ENCODE peak calls at places on chromosome 12, in five cellular contexts. T is nephron progenitor cell, D is lower lobe of right lung, E is upper lobe of left lung, C is AG10803. U is an unnamed sample.

GRCh38 chr12:85765443-85765842 is 70.8 kb downstream of the RASSF9 start:
- DNase-seq in T (no peak), D (no peak), E (no peak), C (no peak), U (no peak)

GRCh38 chr12:2138871-2139308 is 86.1 kb downstream of the CACNA1C start:
- DNase-seq in T (no peak), D (no peak), E (no peak), C (no peak), U (no peak)

GRCh38 chr12:120760349-120761245 is 35.0 kb downstream of the ACADS start:
- DNase-seq in T (no peak), D (no peak), E (no peak), C (no peak), U (no peak)

GRCh38 chr12:109098671-109099070 is 1.3 kb downstream of the UNG start:
- DNase-seq in T (no peak), D (no peak), E (no peak), C (no peak), U (no peak)

GRCh38 chr12:94039914-94040313 is 108.5 kb upstream of the PLXNC1 start:
- DNase-seq in T (no peak), D (no peak), E (no peak), C (peak), U (no peak)

GRCh38 chr12:1838223-1838993 is 18.0 kb downstream of the LRTM2 start:
- DNase-seq in T (no peak), D (peak), E (no peak), C (no peak), U (no peak)

GRCh38 chr12:67069451-67070306 is 199.5 kb upstream of the CAND1 start:
- DNase-seq in T (peak), D (peak), E (no peak), C (no peak), U (peak)

GRCh38 chr12:26863515-26863914 is 30.5 kb upstream of the ITPR2 start:
- DNase-seq in T (no peak), D (no peak), E (no peak), C (no peak), U (no peak)

GRCh38 chr12:30896461-30896860 is 30.1 kb upstream of the TSPAN11 start:
- DNase-seq in T (no peak), D (no peak), E (no peak), C (peak), U (no peak)

GRCh38 chr12:11622774-11623375 is 26.6 kb upstream of the ETV6 start:
- DNase-seq in T (no peak), D (no peak), E (no peak), C (peak), U (no peak)

GRCh38 chr12:75807494-75807893 is 224.1 kb downstream of the PHLDA1 start:
- DNase-seq in T (no peak), D (no peak), E (no peak), C (no peak), U (no peak)

GRCh38 chr12:108855284-108856169 is 1.9 kb downstream of the SSH1 start:
- DNase-seq in T (no peak), D (no peak), E (no peak), C (no peak), U (no peak)

GRCh38 chr12:97386133-97386581 is 76.4 kb upstream of the RMST start:
- DNase-seq in T (no peak), D (no peak), E (no peak), C (no peak), U (no peak)

GRCh38 chr12:108594-108993 is 42.0 kb downstream of the IQSEC3 start:
- DNase-seq in T (no peak), D (no peak), E (no peak), C (no peak), U (no peak)

GRCh38 chr12:130281157-130281799 is 56.4 kb upstream of the PIWIL1 start:
- DNase-seq in T (peak), D (no peak), E (no peak), C (peak), U (no peak)

GRCh38 chr12:99745895-99746294 is 98.3 kb downstream of the GARIN6 start:
- DNase-seq in T (no peak), D (no peak), E (no peak), C (no peak), U (no peak)

GRCh38 chr12:63132201-63132600 is 18.8 kb downstream of the AVPR1A start:
- DNase-seq in T (no peak), D (no peak), E (no peak), C (no peak), U (no peak)

GRCh38 chr12:2792670-2793500 is 1.9 kb upstream of the FKBP4 start:
- DNase-seq in T (no peak), D (no peak), E (no peak), C (no peak), U (no peak)

GRCh38 chr12:131436922-131437705 is 273.8 kb upstream of the SFSWAP start:
- DNase-seq in T (no peak), D (no peak), E (peak), C (no peak), U (peak)

GRCh38 chr12:10717410-10717809 is 5.7 kb downstream of the YBX3 start:
- DNase-seq in T (peak), D (no peak), E (no peak), C (peak), U (no peak)

GRCh38 chr12:57106021-57106708 is 5.0 kb downstream of the STAT6 start:
- DNase-seq in T (no peak), D (no peak), E (no peak), C (no peak), U (no peak)

GRCh38 chr12:79233341-79233761 is 368.8 kb downstream of the SYT1 start:
- DNase-seq in T (no peak), D (no peak), E (no peak), C (no peak), U (no peak)

GRCh38 chr12:109559200-109559505 is 14.2 kb downstream of the MMAB start:
- DNase-seq in T (no peak), D (no peak), E (no peak), C (no peak), U (no peak)

GRCh38 chr12:132459270-132459669 is 30.7 kb upstream of the FBRSL1 start:
- DNase-seq in T (no peak), D (no peak), E (no peak), C (no peak), U (no peak)

GRCh38 chr12:132461526-132461925 is 28.4 kb upstream of the FBRSL1 start:
- DNase-seq in T (no peak), D (no peak), E (no peak), C (no peak), U (no peak)

GRCh38 chr12:132458441-132459225 is 31.3 kb upstream of the FBRSL1 start:
- DNase-seq in T (no peak), D (no peak), E (no peak), C (no peak), U (no peak)

GRCh38 chr12:132462778-132463177 is 27.2 kb upstream of the FBRSL1 start:
- DNase-seq in T (no peak), D (no peak), E (no peak), C (no peak), U (no peak)

GRCh38 chr12:132460571-132460970 is 29.4 kb upstream of the FBRSL1 start:
- DNase-seq in T (no peak), D (no peak), E (no peak), C (no peak), U (no peak)
- TF ChIP-seq CTCF in T (peak), D (peak), E (peak), C (peak), U (peak)

DNA sequence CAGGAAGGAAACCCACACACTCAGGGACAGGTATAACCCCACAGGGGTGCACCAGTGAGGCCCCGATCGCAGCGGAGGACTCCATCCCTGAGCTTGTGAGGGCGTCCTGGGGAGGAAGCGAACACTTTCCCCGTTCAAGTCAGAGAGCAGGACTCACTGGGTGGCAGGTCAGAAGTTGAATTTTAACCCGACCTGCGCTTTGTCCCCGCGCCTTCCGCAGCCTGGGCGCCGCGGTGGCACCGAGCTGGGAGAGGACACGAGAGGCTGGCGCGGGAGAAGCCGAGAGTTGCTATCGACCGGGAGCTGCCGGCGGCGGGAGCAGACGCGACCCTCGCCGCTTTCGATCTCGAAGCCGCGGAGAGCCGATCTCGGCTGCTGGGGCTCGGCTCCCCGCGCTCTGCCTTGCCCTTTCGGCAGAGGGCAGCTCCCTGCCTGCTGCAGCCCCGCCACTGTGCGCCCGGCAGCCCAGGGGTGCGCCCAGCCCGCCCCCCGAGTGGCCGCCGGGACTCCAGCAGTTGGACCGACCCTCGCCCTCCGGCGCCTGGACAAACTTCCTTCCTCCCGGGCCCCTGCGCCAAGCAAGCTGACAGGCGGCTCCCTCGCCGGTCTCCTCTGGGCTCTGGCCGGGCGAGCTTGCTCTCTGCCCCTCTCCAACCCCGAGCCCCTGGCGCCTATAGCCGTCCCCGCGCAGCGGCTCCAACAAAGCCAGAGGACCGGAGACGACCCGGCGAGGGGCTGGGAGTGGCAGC is 918 bp downstream of the LIN7A start:
- DNase-seq in T (peak), D (peak), E (peak), C (peak), U (peak)
- TF ChIP-seq CTCF in T (no peak), D (no peak), E (no peak), C (no peak), U (no peak)

GRCh38 chr12:40325349-40325960 is 100.7 kb downstream of the LRRK2 start:
- DNase-seq in T (no peak), D (no peak), E (no peak), C (peak), U (no peak)
- TF ChIP-seq CTCF in T (peak), D (peak), E (peak), C (peak), U (peak)

GRCh38 chr12:49750027-49750977 is 8.9 kb downstream of the TMBIM6 start:
- DNase-seq in T (no peak), D (no peak), E (peak), C (peak), U (no peak)
- TF ChIP-seq CTCF in T (no peak), D (no peak), E (no peak), C (peak), U (no peak)

DNA sequence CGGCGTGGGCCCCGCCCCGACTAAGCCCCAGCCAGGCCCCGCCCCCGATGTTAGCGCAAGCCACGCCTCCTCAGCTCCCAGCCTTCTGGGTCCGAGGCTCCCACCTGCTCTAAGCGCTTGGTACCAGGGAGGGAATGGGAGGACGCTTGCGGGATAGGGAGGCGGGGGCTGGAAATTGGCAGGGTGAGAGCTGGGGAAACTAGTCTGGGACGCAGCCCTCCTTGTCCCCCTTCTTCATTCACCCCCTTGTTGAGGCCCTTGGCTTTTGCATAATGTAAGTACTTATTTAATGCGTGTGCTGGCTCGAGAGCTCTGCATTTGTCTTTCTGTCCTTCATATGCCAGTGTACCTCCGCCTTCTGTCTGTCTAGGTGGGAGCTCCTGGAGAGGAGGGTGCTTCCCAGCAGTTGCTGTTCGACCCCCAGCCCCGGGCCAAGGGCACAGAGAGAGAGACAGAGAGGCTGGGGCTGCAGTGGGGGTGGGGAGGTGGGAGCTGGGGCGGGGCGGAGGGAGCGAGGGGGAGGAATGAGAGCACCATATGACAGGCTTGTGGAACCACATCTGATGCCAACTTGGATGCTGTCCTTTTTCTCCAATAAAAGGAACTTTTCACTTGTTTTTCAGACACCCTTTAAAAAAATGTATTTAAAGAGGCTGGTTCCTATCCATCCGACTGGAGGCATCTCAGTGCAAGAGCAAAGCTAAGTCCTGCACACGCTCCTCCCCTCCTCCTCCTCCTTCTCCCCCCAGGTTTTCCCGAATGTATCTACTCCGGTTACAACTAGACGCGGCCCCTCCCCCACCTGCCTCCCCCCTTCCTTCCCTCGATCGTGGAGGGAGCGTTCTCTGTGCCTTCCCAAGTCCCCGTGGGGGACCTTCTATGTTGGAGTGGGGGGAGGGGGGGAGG is 25.6 kb upstream of the MAP1LC3B2 start:
- DNase-seq in T (peak), D (peak), E (peak), C (peak), U (peak)
- TF ChIP-seq CTCF in T (no peak), D (no peak), E (no peak), C (no peak), U (no peak)

DNA sequence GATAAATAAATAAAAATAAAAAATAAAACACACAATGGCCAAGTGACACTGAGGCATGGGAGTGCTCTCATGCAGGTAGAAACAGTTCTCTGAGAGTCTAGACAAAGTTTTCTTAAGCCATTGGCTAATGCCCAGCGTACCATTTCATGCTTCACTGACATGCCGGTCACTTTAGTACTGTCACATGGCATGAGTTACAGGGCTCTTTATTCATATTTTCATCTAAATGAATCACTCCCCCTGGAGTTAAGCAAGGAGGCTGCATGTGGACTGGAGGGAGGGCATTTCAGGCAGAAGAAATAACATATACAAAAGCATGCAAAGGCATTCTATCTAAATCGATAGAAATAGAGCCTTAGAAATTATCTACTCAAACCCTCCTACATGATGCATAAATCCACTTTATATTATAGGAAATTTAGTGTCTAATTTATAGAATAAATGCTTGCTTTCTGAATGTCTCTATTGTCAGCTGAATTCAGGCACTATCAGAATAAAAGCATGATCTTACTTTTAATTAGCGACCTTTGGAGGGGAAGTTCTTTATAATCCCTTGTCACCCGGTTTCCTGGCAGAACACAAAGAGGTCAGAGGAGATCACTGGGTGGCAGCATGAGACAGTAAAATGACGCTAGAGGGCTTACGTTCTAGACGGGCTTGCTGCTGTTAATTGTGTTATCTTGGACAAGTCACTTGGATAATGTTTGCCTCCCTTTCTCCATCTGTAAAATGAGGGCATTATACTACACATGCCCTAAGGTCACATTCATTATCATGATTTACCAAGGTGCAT is 17.5 kb downstream of the DYRK4 start:
- DNase-seq in T (no peak), D (no peak), E (no peak), C (peak), U (no peak)
- TF ChIP-seq CTCF in T (no peak), D (peak), E (peak), C (peak), U (peak)

DNA sequence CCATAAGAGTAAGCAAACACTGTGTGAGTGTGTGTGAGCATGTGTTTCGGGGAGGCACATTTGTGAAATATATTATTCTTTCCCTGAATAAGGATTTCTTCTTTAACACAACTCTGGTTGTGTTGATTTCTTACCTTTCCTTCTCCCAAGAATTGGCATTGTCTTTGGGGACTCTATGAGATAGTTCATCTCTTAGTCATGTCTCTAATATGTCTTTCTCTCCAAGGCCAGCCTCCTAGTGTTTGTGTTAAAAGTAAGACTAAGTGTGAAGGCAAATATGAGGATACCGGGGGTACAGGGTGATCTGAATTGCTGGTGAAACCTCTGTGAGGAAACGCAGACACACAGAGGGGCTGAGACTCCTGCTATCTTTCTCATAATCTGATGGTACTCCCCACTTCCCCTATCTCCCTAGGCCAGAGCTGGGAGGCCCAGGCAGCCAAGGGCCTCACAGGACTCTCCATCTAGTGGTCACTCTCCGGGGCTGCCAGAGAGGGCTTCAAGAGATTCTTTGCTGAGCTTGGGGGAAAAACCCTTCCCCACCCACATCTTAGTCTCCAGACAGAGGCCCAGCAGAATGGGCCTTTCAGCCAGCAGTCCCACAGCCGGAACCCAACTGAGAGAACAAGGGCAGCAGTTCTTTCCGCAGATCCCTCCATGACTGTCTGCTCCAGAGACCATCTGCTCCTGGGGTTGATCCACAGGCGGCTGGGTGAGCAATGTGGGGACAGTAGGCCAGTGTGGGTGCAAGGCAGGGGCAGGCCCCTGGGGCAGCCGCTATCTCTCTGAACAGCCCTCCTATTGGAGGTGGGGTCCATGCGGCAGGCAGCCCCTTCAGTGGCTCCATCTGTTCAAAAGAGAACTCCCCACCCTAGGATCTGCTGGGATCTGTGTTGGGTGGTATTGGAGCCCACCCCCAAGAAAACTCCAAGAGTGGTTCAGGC is 5.8 kb upstream of the HOXC12 start:
- DNase-seq in T (no peak), D (no peak), E (no peak), C (no peak), U (no peak)
- TF ChIP-seq CTCF in T (no peak), D (no peak), E (no peak), C (no peak), U (no peak)

GRCh38 chr12:14394317-14395058 is 29.0 kb downstream of the ATF7IP start:
- DNase-seq in T (peak), D (no peak), E (peak), C (peak), U (no peak)
- TF ChIP-seq CTCF in T (no peak), D (no peak), E (no peak), C (no peak), U (peak)

DNA sequence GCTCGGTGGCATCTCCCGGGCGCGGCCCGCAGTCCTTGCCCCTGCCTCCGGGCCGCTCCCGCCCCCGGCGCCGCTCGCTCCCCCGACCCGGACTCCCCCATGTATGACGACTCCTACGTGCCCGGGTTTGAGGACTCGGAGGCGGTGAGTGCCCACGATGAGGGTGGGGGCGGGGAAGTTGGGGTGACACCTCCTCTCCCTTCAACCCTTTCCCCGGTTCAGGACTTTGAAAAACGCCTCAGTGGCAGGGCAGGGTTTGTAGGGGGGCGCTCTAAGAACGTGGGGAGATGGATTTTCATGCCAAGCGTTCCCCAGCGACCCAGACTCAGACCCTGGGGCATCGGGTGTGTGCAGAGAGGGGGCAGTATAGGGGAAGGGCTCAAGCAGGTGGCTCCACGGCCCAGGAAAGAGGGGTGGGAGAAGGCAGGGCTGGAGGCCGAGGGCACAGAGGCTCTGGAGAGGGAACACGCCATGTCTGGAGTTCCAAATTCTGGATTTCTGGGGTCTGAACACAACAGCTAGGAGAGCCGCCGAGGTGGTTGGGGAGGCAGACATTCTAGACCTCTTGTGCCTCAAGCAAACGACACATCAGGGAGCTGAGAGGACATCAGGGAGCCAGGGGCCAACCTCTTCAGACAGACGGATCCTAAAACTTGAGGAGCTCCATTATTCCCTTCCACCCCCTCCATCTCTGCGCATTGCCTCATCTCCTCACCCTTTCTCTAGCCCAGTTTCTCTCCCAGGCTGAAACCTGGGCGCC is 715 bp downstream of the CACNB3 start:
- DNase-seq in T (no peak), D (no peak), E (no peak), C (no peak), U (no peak)
- TF ChIP-seq CTCF in T (no peak), D (peak), E (no peak), C (peak), U (peak)

U was measured in type B pancreatic cell.